ENCODE peak calls at places on chromosomes 3 and 15, in seven cellular contexts. One of them, this sample, is unnamed. For H3K36me3, the result is how much of the 10 kb centered on the place peaks cover.

GRCh38 chr3:126364130-126364695 is 7.0 kb upstream of the KLF15 start:
- DNase-seq in spleen: peak
- DNase-seq in fibroblast of lung: no peak
- DNase-seq in stomach: no peak
- DNase-seq in RWPE2: peak
- DNase-seq in lower lobe of right lung: peak
- DNase-seq in hepatocyte: no peak
- DNase-seq in this sample: no peak

GRCh38 chr3:12994607-12995388 is 78.4 kb downstream of the IQSEC1 start:
- DNase-seq in spleen: peak
- DNase-seq in fibroblast of lung: peak
- DNase-seq in stomach: peak
- DNase-seq in RWPE2: no peak
- DNase-seq in lower lobe of right lung: peak
- DNase-seq in hepatocyte: peak
- DNase-seq in this sample: peak

GRCh38 chr3:169421182-169421581 is 242.3 kb downstream of the MECOM start:
- DNase-seq in spleen: no peak
- DNase-seq in fibroblast of lung: no peak
- DNase-seq in stomach: no peak
- DNase-seq in RWPE2: no peak
- DNase-seq in lower lobe of right lung: no peak
- DNase-seq in hepatocyte: no peak
- DNase-seq in this sample: no peak

GRCh38 chr15:51162865-51163762 is 68.4 kb upstream of the TNFAIP8L3 start:
- DNase-seq in spleen: peak
- DNase-seq in fibroblast of lung: peak
- DNase-seq in stomach: peak
- DNase-seq in RWPE2: no peak
- DNase-seq in lower lobe of right lung: peak
- DNase-seq in hepatocyte: peak
- DNase-seq in this sample: peak

GRCh38 chr3:102512734-102513518 is 78.1 kb downstream of the ZPLD1 start:
- DNase-seq in spleen: no peak
- DNase-seq in fibroblast of lung: peak
- DNase-seq in stomach: no peak
- DNase-seq in RWPE2: no peak
- DNase-seq in lower lobe of right lung: no peak
- DNase-seq in hepatocyte: no peak
- DNase-seq in this sample: no peak

GRCh38 chr3:116444819-116445290 is 432 bp downstream of the LSAMP start:
- DNase-seq in spleen: no peak
- DNase-seq in fibroblast of lung: no peak
- DNase-seq in stomach: no peak
- DNase-seq in RWPE2: no peak
- DNase-seq in lower lobe of right lung: no peak
- DNase-seq in hepatocyte: peak
- DNase-seq in this sample: no peak

GRCh38 chr3:66898155-66898554 is 100.0 kb upstream of the KBTBD8 start:
- DNase-seq in spleen: no peak
- DNase-seq in fibroblast of lung: no peak
- DNase-seq in stomach: no peak
- DNase-seq in RWPE2: no peak
- DNase-seq in lower lobe of right lung: no peak
- DNase-seq in hepatocyte: no peak
- DNase-seq in this sample: no peak

GRCh38 chr15:47384316-47384715 is 333.0 kb upstream of the SEMA6D start:
- DNase-seq in spleen: no peak
- DNase-seq in fibroblast of lung: peak
- DNase-seq in stomach: no peak
- DNase-seq in RWPE2: no peak
- DNase-seq in lower lobe of right lung: no peak
- DNase-seq in hepatocyte: peak
- DNase-seq in this sample: peak

GRCh38 chr15:100114100-100114499 is 227.7 kb downstream of the ADAMTS17 start:
- DNase-seq in spleen: peak
- DNase-seq in fibroblast of lung: peak
- DNase-seq in stomach: no peak
- DNase-seq in RWPE2: peak
- DNase-seq in lower lobe of right lung: no peak
- DNase-seq in hepatocyte: no peak
- DNase-seq in this sample: peak

GRCh38 chr15:52281085-52282035 is 14.2 kb downstream of the MYO5C start:
- DNase-seq in spleen: no peak
- DNase-seq in fibroblast of lung: no peak
- DNase-seq in stomach: peak
- DNase-seq in RWPE2: no peak
- DNase-seq in lower lobe of right lung: peak
- DNase-seq in hepatocyte: no peak
- DNase-seq in this sample: peak

GRCh38 chr15:66701422-66702034 is 508 bp upstream of the SMAD6 start:
- DNase-seq in spleen: peak
- DNase-seq in fibroblast of lung: no peak
- DNase-seq in stomach: peak
- DNase-seq in RWPE2: no peak
- DNase-seq in lower lobe of right lung: peak
- DNase-seq in hepatocyte: no peak
- DNase-seq in this sample: peak

GRCh38 chr15:81271761-81272644 is 51.9 kb downstream of the STARD5 start:
- DNase-seq in spleen: no peak
- DNase-seq in fibroblast of lung: no peak
- DNase-seq in stomach: no peak
- DNase-seq in RWPE2: no peak
- DNase-seq in lower lobe of right lung: no peak
- DNase-seq in hepatocyte: no peak
- DNase-seq in this sample: no peak

DNA sequence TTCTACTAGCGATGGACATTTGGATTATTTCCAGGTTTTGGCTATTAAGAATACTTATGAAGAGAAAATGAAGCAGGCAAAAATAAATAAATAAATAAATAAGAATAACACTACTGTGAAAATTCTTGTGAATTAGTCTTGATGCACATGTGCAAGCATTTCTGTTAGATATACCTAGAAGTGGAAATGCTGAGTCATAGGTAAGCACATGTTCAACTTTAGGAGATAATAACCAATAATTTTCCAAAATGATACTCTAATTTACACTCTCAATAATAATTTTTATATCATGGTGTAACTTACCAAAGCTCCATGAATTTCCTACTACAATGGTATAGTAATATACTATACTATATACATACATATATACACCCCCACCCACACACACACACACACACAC is 23.4 kb downstream of the EMC4 start:
- DNase-seq in spleen: no peak
- DNase-seq in fibroblast of lung: no peak
- DNase-seq in stomach: no peak
- DNase-seq in RWPE2: no peak
- DNase-seq in lower lobe of right lung: no peak
- DNase-seq in hepatocyte: no peak
- DNase-seq in this sample: no peak
- H3K36me3 ChIP-seq in spleen: under half
- H3K36me3 ChIP-seq in fibroblast of lung: under half
- H3K36me3 ChIP-seq in stomach: half or more
- H3K36me3 ChIP-seq in RWPE2: under half
- H3K36me3 ChIP-seq in lower lobe of right lung: half or more
- H3K36me3 ChIP-seq in hepatocyte: under half
- H3K36me3 ChIP-seq in this sample: under half

GRCh38 chr3:125055913-125056705 is at the start of gene HEG1:
- DNase-seq in spleen: peak
- DNase-seq in fibroblast of lung: peak
- DNase-seq in stomach: peak
- DNase-seq in RWPE2: peak
- DNase-seq in lower lobe of right lung: peak
- DNase-seq in hepatocyte: peak
- DNase-seq in this sample: peak

GRCh38 chr3:125054436-125055164 is 1.2 kb downstream of the HEG1 start:
- DNase-seq in spleen: peak
- DNase-seq in fibroblast of lung: peak
- DNase-seq in stomach: no peak
- DNase-seq in RWPE2: no peak
- DNase-seq in lower lobe of right lung: no peak
- DNase-seq in hepatocyte: peak
- DNase-seq in this sample: no peak

GRCh38 chr3:125053304-125053699 is 2.5 kb downstream of the HEG1 start:
- DNase-seq in spleen: peak
- DNase-seq in fibroblast of lung: no peak
- DNase-seq in stomach: no peak
- DNase-seq in RWPE2: no peak
- DNase-seq in lower lobe of right lung: no peak
- DNase-seq in hepatocyte: no peak
- DNase-seq in this sample: no peak

GRCh38 chr3:125057186-125057850 is 1.5 kb upstream of the HEG1 start:
- DNase-seq in spleen: no peak
- DNase-seq in fibroblast of lung: peak
- DNase-seq in stomach: no peak
- DNase-seq in RWPE2: no peak
- DNase-seq in lower lobe of right lung: no peak
- DNase-seq in hepatocyte: no peak
- DNase-seq in this sample: no peak

GRCh38 chr3:125055165-125055912 is 458 bp downstream of the HEG1 start:
- DNase-seq in spleen: peak
- DNase-seq in fibroblast of lung: no peak
- DNase-seq in stomach: no peak
- DNase-seq in RWPE2: no peak
- DNase-seq in lower lobe of right lung: no peak
- DNase-seq in hepatocyte: peak
- DNase-seq in this sample: peak
- H3K27ac ChIP-seq in spleen: peak
- H3K27ac ChIP-seq in fibroblast of lung: peak
- H3K27ac ChIP-seq in stomach: peak
- H3K27ac ChIP-seq in RWPE2: peak
- H3K27ac ChIP-seq in lower lobe of right lung: peak
- H3K27ac ChIP-seq in hepatocyte: peak
- H3K27ac ChIP-seq in this sample: peak

DNA sequence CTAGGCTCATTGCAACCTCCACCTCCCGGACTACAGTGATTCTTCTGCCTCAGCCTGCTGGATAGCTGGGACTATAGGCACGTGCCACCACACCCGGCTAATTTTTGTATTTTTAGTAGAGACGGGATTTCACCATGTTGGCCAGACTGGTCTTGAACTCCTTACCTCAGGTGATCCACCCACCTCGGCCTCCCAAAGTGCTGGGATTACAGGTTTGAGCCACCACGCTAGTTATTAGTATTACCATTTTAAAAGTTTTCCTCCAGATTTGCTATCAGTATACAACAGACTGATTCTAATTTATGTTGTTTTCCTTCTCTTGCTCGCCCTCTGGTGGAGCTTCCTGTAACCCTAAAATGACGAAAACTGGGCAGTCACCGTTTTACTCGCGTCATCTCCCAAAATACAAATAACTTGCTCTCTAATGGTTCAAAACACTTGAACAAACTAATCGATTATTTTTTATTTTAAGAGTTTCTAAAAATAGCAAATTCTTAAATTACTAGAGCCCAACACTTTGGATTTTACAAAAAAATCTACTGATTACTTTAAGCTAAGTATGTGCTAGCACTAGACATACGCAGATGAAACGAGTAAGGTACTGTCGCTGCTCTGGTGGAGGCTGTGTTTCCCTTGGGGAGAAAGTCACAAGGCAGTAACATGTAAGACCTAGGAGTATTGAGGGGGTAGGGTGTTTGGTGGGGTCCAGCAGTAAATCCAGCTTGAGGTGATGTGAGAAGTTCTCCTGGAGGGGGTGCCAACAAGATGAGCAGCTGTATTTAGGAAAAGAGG is 203.3 kb downstream of the MBNL1 start:
- DNase-seq in spleen: no peak
- DNase-seq in fibroblast of lung: peak
- DNase-seq in stomach: peak
- DNase-seq in RWPE2: no peak
- DNase-seq in lower lobe of right lung: peak
- DNase-seq in hepatocyte: peak
- DNase-seq in this sample: peak
- TF ChIP-seq CTCF in spleen: peak
- TF ChIP-seq CTCF in fibroblast of lung: peak
- TF ChIP-seq CTCF in stomach: peak
- TF ChIP-seq CTCF in RWPE2: peak
- TF ChIP-seq CTCF in lower lobe of right lung: peak
- TF ChIP-seq CTCF in hepatocyte: peak
- TF ChIP-seq CTCF in this sample: peak

GRCh38 chr3:186198442-186198841 is 89.6 kb upstream of the ETV5 start:
- DNase-seq in spleen: no peak
- DNase-seq in fibroblast of lung: no peak
- DNase-seq in stomach: no peak
- DNase-seq in RWPE2: no peak
- DNase-seq in lower lobe of right lung: no peak
- DNase-seq in hepatocyte: no peak
- DNase-seq in this sample: no peak

GRCh38 chr3:186189492-186189891 is 80.6 kb upstream of the ETV5 start:
- DNase-seq in spleen: no peak
- DNase-seq in fibroblast of lung: no peak
- DNase-seq in stomach: no peak
- DNase-seq in RWPE2: no peak
- DNase-seq in lower lobe of right lung: no peak
- DNase-seq in hepatocyte: peak
- DNase-seq in this sample: no peak

GRCh38 chr3:186192823-186193222 is 83.9 kb upstream of the ETV5 start:
- DNase-seq in spleen: no peak
- DNase-seq in fibroblast of lung: no peak
- DNase-seq in stomach: no peak
- DNase-seq in RWPE2: no peak
- DNase-seq in lower lobe of right lung: no peak
- DNase-seq in hepatocyte: no peak
- DNase-seq in this sample: no peak

GRCh38 chr3:186194451-186194811 is 85.5 kb upstream of the ETV5 start:
- DNase-seq in spleen: no peak
- DNase-seq in fibroblast of lung: no peak
- DNase-seq in stomach: no peak
- DNase-seq in RWPE2: no peak
- DNase-seq in lower lobe of right lung: no peak
- DNase-seq in hepatocyte: no peak
- DNase-seq in this sample: no peak

DNA sequence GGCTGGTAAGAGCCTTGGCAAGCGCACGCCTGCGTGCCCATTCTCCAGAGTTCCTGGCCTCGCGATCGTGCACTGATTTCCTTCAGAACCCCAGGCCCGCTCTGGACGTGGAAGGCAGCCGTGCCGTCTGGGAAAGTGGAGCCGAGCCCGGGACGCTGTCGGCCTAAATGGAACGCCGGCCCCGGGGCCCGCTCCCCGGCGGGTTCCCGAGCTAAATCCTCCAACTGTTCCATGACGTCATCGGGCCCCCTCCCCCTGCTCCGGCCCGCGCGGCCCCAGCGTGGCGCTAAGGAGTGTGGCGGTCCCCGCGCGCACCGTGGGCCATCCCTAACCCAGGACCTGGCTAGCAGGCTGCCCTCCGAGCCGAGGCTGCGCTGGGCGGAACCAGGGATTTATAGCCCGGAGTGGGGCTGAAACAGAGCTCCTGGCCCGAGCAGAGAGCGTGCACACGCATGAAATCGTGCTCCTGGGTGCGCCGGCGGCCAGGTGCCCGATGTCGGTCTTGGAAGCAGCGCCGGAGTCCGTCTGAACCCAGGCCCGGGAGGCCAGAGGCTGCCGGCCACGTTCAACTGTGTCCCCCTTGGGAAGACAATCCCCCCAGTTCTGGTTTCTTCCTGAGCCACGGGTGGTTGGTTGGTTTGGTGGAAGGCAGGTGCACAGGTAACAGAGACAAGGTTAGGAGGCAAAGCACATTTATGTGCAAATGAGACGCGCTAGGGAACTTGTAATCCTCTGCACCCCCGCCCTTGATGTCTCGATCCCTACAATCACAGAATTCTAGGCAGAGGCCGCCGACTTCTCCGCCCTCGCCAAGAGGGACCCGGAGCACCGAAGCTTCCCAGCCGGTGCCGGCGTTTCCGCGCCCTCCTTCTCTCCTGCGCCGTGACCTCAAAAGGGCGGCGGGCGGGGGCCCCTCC is 84.9 kb upstream of the ETV5 start:
- DNase-seq in spleen: no peak
- DNase-seq in fibroblast of lung: no peak
- DNase-seq in stomach: no peak
- DNase-seq in RWPE2: no peak
- DNase-seq in lower lobe of right lung: peak
- DNase-seq in hepatocyte: peak
- DNase-seq in this sample: peak
- H3K36me3 ChIP-seq in spleen: under half
- H3K36me3 ChIP-seq in fibroblast of lung: under half
- H3K36me3 ChIP-seq in stomach: under half
- H3K36me3 ChIP-seq in RWPE2: under half
- H3K36me3 ChIP-seq in lower lobe of right lung: under half
- H3K36me3 ChIP-seq in hepatocyte: under half
- H3K36me3 ChIP-seq in this sample: under half

This sample was measured in heart left ventricle.